ENCODE peak calls at places on chromosomes 7 and 10, in five cellular contexts. S is suprapubic skin, T is heart right ventricle, K is fibroblast of lung, P is transverse colon. H is an unnamed sample.

GRCh38 chr7:47495269-47495875 is 86.5 kb downstream of the TNS3 start:
- DNase-seq in K (no peak), T (no peak), P (no peak), S (no peak), H (peak)

GRCh38 chr10:101938316-101939272 is 95.0 kb upstream of the KCNIP2 start:
- DNase-seq in P (no peak), K (peak), S (no peak), T (no peak), H (no peak)

GRCh38 chr10:110643670-110644597 is at the start of gene RBM20:
- DNase-seq in P (peak), K (no peak), S (no peak), T (peak), H (peak)

GRCh38 chr7:73521636-73522080 is 435 bp downstream of the BAZ1B start:
- DNase-seq in P (no peak), K (no peak), S (no peak), T (no peak), H (no peak)

GRCh38 chr7:1520574-1521234 is 9.8 kb upstream of the MAFK start:
- DNase-seq in T (no peak), K (peak), S (no peak), P (no peak), H (no peak)

GRCh38 chr7:151769189-151769821 is 107.6 kb downstream of the PRKAG2 start:
- DNase-seq in K (no peak), T (no peak), S (no peak), P (no peak), H (peak)

GRCh38 chr7:138992052-138992531 is 10.9 kb upstream of the KIAA1549 start:
- DNase-seq in S (no peak), T (no peak), K (no peak), P (no peak), H (no peak)

GRCh38 chr10:125016123-125016522 is 74.2 kb downstream of the ZRANB1 start:
- DNase-seq in S (no peak), P (no peak), K (no peak), T (no peak), H (peak)

GRCh38 chr7:36128448-36129047 is 24.5 kb upstream of the EEPD1 start:
- DNase-seq in P (peak), T (peak), K (peak), S (peak), H (peak)

GRCh38 chr10:13769926-13770325 is 183.2 kb downstream of the PRPF18 start:
- DNase-seq in T (no peak), P (no peak), S (no peak), K (peak), H (no peak)

GRCh38 chr7:130939285-130940095 is 205.5 kb upstream of the KLF14 start:
- DNase-seq in T (no peak), K (peak), P (no peak), S (no peak), H (no peak)

GRCh38 chr7:130942211-130942964 is 208.4 kb upstream of the KLF14 start:
- DNase-seq in P (peak), K (peak), T (no peak), S (no peak), H (no peak)

GRCh38 chr7:130941322-130942210 is 207.6 kb upstream of the KLF14 start:
- DNase-seq in T (no peak), S (no peak), P (peak), K (peak), H (peak)

GRCh38 chr7:130940326-130940725 is 206.3 kb upstream of the KLF14 start:
- DNase-seq in T (no peak), S (no peak), P (no peak), K (no peak), H (no peak)

GRCh38 chr7:130940907-130941306 is 206.9 kb upstream of the KLF14 start:
- DNase-seq in K (peak), S (no peak), P (no peak), T (no peak), H (no peak)
- H3K27ac ChIP-seq in K (peak), S (peak), P (peak), T (peak), H (peak)

DNA sequence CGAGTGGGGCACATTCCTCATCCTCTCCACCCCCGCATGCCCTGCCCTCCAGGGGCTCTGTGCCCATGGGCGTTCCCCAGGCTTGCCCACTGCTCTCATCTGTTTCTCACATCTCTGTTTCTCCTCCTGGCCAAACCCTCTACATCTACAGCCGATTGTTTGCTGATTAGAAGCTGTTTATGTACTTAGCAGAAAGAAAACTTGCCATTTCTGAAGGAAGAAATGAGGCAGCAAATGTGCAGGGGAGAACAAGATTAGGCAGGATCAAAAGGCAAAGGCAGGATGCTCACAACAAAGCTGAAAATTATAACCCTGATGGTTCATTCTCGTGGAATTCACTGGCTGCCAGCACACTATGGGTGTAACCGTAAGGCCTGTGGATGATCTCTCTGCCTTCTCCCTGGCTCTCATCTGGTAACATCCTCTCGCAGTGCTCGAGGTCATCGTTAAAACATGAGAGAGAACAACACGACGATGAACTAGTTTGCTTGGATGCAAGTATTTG is 111.6 kb upstream of the KLF14 start:
- DNase-seq in P (no peak), K (peak), S (no peak), T (no peak), H (no peak)
- H3K4me3 ChIP-seq in P (no peak), K (no peak), S (no peak), T (no peak), H (no peak)

DNA sequence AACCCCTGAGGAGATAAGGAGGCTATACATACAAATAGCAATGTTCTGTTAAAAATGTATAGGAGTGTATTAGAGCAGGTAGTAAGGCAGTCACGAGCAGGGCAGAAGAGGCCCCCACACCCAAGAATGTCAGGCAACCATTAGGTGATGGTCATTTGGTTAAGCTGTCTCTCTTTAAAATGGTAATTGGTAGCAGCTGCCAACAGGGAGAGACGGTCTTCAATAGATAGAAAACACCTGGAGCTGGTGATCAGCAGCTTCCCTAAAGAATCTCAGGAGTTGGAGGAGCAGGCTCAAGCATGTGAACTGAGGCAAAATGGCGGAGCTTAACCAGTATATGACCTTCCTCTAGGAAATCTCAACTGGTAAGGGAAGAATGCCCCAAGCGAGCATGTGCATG is 26.4 kb upstream of the HTR5A start:
- DNase-seq in S (no peak), T (no peak), P (no peak), K (no peak), H (no peak)
- H3K27ac ChIP-seq in S (no peak), T (no peak), P (no peak), K (no peak), H (no peak)

GRCh38 chr7:76392531-76393115 is 16.9 kb downstream of the SSC4D start:
- DNase-seq in P (no peak), K (no peak), T (no peak), S (no peak), H (no peak)
- H3K4me3 ChIP-seq in P (peak), K (no peak), T (peak), S (peak), H (peak)

GRCh38 chr7:87057210-87057609 is 2.2 kb downstream of the ELAPOR2 start:
- DNase-seq in S (no peak), K (no peak), P (no peak), T (no peak), H (no peak)

GRCh38 chr7:87058739-87059524 is 522 bp downstream of the ELAPOR2 start:
- DNase-seq in K (no peak), S (no peak), P (peak), T (peak), H (peak)

GRCh38 chr7:87059525-87060287 is at the start of gene ELAPOR2:
- DNase-seq in P (peak), T (peak), K (peak), S (peak), H (peak)

GRCh38 chr7:87056346-87056745 is 3.1 kb downstream of the ELAPOR2 start:
- DNase-seq in P (no peak), K (no peak), T (no peak), S (no peak), H (no peak)

DNA sequence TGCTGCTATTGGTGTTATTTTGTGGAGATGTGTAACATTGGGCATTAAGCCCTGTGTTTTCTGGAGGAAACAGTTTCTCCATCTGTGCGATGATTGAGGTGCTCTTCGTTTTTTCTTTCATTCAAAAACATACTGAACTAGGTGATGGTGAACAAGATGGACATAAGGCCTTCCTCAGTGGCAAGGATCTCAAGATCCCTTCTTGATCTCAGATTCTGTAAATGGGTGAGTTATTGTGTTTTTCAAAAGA is 759 bp upstream of the ELAPOR2 start:
- DNase-seq in T (no peak), K (no peak), S (no peak), P (no peak), H (no peak)
- H3K27ac ChIP-seq in T (peak), K (no peak), S (peak), P (no peak), H (no peak)

DNA sequence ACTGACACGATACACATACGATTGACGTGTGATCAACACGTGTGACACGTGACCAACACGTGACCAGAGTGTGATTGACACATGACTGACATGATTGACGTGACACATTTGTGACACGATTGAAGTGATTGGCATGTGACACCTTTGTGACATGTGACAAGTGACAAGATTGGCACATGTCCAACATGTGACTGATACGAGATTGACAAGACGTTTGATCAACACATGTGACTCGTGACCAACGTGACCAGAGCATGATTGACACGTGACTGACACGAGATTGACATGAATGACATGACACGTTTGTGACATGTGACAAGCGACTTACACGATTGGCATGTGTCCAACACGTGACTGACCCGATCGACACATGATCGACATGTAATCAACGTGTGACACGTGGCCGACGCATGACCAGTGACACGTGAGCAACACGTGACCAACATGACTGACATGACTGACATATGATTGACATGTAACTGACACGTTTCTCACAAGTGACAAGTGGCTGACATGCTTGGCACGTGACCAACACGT is 22.0 kb downstream of the CRPPA start:
- DNase-seq in T (no peak), K (peak), S (no peak), P (no peak), H (peak)
- H3K4me3 ChIP-seq in T (no peak), K (no peak), S (no peak), P (no peak), H (no peak)